ENCODE peak calls at places on chromosomes 7 and 10, in eight cellular contexts. K is astrocyte of the spinal cord, R is dorsolateral prefrontal cortex, I is lung, G is heart right ventricle, A is stomach, U is lower lobe of right lung, C is BE2C. X is an unnamed sample.

GRCh38 chr7:115116773-115117715 is 195.2 kb downstream of the MDFIC start:
- DNase-seq in U (no peak), G (no peak), C (no peak), I (no peak), R (no peak), A (no peak), K (no peak), X (no peak)

GRCh38 chr10:86232646-86233045 is 133.9 kb downstream of the GRID1 start:
- DNase-seq in I (no peak), R (no peak), G (no peak), K (no peak), U (no peak), A (no peak), C (no peak), X (no peak)

GRCh38 chr7:2660359-2661095 is 27.5 kb upstream of the AMZ1 start:
- DNase-seq in A (no peak), U (no peak), C (peak; percentile 63), G (no peak), R (no peak), K (no peak), I (no peak), X (no peak)

GRCh38 chr10:61919646-61920215 is 18.2 kb downstream of the ARID5B start:
- DNase-seq in G (no peak), C (no peak), K (no peak), I (no peak), A (no peak), U (no peak), R (no peak), X (no peak)

GRCh38 chr10:6385683-6386082 is 183.0 kb downstream of the PFKFB3 start:
- DNase-seq in U (no peak), C (no peak), I (no peak), R (no peak), A (no peak), G (no peak), K (no peak), X (peak; percentile 71)

GRCh38 chr10:18607503-18607902 is 43.9 kb downstream of the NSUN6 start:
- DNase-seq in U (no peak), C (peak; percentile 78), A (peak; percentile 38), R (peak; percentile 22), G (peak; percentile 54), K (peak; percentile 87), I (no peak), X (peak; percentile 89)

GRCh38 chr7:14351167-14351566 is 361.7 kb upstream of the ETV1 start:
- DNase-seq in R (no peak), K (no peak), G (peak; percentile 6), C (peak; percentile 31), U (no peak), I (no peak), A (no peak), X (no peak)

GRCh38 chr10:113386005-113386404 is 166.8 kb upstream of the HABP2 start:
- DNase-seq in G (no peak), U (no peak), I (no peak), R (no peak), K (no peak), A (no peak), C (no peak), X (peak; percentile 72)

GRCh38 chr7:45146531-45147379 is 10.8 kb upstream of the RAMP3 start:
- DNase-seq in U (no peak), I (no peak), K (no peak), A (no peak), C (no peak), R (no peak), G (no peak), X (no peak)

GRCh38 chr10:12603766-12604470 is 254.6 kb downstream of the CAMK1D start:
- DNase-seq in A (no peak), U (no peak), C (no peak), G (no peak), I (no peak), K (no peak), R (no peak), X (no peak)

GRCh38 chr7:105565190-105565589 is 16.1 kb downstream of the EFCAB10 start:
- DNase-seq in U (no peak), R (no peak), C (no peak), I (no peak), G (no peak), K (no peak), A (no peak), X (no peak)

GRCh38 chr10:27822286-27822685 is 76.7 kb upstream of the MKX start:
- DNase-seq in K (no peak), C (no peak), I (no peak), G (no peak), U (no peak), A (no peak), R (no peak), X (no peak)

GRCh38 chr7:35848728-35849127 is 47.9 kb downstream of the SEPTIN7 start:
- DNase-seq in U (no peak), A (no peak), G (no peak), K (no peak), C (no peak), R (no peak), I (no peak), X (no peak)

GRCh38 chr10:4546500-4546899 is 279.5 kb upstream of the AKR1E2 start:
- DNase-seq in K (peak; percentile 91), A (no peak), C (no peak), G (no peak), I (no peak), R (no peak), U (no peak), X (peak; percentile 49)

GRCh38 chr7:106346678-106347217 is 62.0 kb upstream of the NAMPT start:
- DNase-seq in I (no peak), U (no peak), K (peak; percentile 94), A (no peak), C (no peak), G (no peak), R (no peak), X (peak; percentile 94)

GRCh38 chr10:21849624-21850023 is 153.9 kb downstream of the DNAJC1 start:
- DNase-seq in K (no peak), I (no peak), U (no peak), C (no peak), A (no peak), G (no peak), R (no peak), X (no peak)

GRCh38 chr7:50632561-50633413 is 67.6 kb upstream of the DDC start:
- DNase-seq in A (peak; percentile 62), I (peak; percentile 42), G (no peak), K (peak; percentile 35), R (no peak), U (no peak), C (peak; percentile 57), X (peak; percentile 63)

GRCh38 chr10:123573236-123574147 is 92.7 kb upstream of the GPR26 start:
- DNase-seq in R (no peak), U (peak; percentile 67), I (peak; percentile 61), C (peak; percentile 71), K (no peak), G (no peak), A (peak; percentile 68), X (peak; percentile 82)

GRCh38 chr7:120867932-120868331 is 10.0 kb upstream of the TSPAN12 start:
- DNase-seq in G (no peak), U (no peak), I (no peak), R (no peak), C (no peak), K (no peak), A (no peak), X (peak; percentile 49)

GRCh38 chr7:107479303-107479702 is 9.4 kb downstream of the GPR22 start:
- DNase-seq in C (no peak), I (no peak), A (no peak), K (no peak), R (no peak), U (no peak), G (no peak), X (no peak)

GRCh38 chr10:112389147-112389822 is 15.4 kb downstream of the ACSL5 start:
- DNase-seq in C (no peak), U (no peak), G (peak; percentile 35), K (peak; percentile 35), A (peak; percentile 41), R (no peak), I (peak; percentile 72), X (peak; percentile 73)

GRCh38 chr7:1421946-1422345 is 37.3 kb downstream of the MICALL2 start:
- DNase-seq in C (no peak), R (no peak), A (no peak), U (no peak), I (no peak), K (no peak), G (no peak), X (no peak)

GRCh38 chr10:72068901-72069446 is 19.4 kb downstream of the SPOCK2 start:
- DNase-seq in U (no peak), I (no peak), G (no peak), C (no peak), A (no peak), K (no peak), R (no peak), X (peak; percentile 38)

GRCh38 chr7:157007470-157008066 is 2.9 kb downstream of the MNX1 start:
- DNase-seq in U (no peak), C (no peak), A (peak; percentile 57), R (no peak), K (no peak), I (no peak), G (no peak), X (no peak)

GRCh38 chr7:155161690-155162089 is 91.6 kb downstream of the HTR5A start:
- DNase-seq in K (no peak), I (no peak), R (no peak), A (no peak), G (no peak), C (no peak), U (no peak), X (no peak)
- H3K4me3 ChIP-seq in K (no peak overlapping the region), I (no peak overlapping the region), R (no peak overlapping the region), A (no peak overlapping the region), G (no peak overlapping the region), C (no peak overlapping the region), U (no peak overlapping the region), X (no peak overlapping the region)

DNA sequence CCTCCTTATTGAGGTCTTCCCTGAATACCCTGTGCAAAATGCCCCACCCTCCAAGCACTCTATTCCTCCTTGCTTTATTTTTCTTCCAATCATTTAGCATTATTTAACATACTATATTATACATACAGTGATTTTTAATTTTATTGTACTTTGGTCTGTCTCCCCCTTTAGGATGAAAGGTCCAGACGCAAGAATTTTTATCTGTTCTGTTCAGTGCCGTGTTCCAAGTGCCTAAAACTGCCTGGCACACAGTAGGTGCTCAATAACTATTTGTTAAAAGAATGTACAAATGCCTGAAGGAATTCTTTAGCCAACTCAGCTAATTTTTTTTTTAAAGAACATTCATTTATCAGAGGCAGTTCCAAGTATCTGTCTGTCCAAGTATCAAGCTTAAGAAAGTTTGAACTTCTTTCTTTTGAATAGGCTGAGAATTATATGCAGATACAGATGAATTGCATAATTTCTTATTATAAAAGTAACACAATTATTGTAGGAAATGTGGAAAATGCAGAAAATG is 34.1 kb upstream of the SLC25A13 start:
- DNase-seq in U (no peak), I (no peak), R (no peak), K (no peak), C (no peak), A (no peak), G (no peak), X (no peak)
- TF ChIP-seq CTCF in U (no peak), I (no peak), R (no peak), K (peak; percentile 3), C (no peak), A (no peak), G (no peak), X (no peak)

GRCh38 chr7:65749518-65749917 is 123.4 kb upstream of the VKORC1L1 start:
- DNase-seq in U (no peak), R (no peak), K (no peak), I (no peak), A (no peak), G (no peak), C (no peak), X (no peak)
- H3K4me3 ChIP-seq in U (no peak overlapping the region), R (no peak overlapping the region), K (no peak overlapping the region), I (no peak overlapping the region), A (no peak overlapping the region), G (no peak overlapping the region), C (no peak overlapping the region), X (no peak overlapping the region)

GRCh38 chr7:36855330-36855729 is 131.0 kb upstream of the AOAH start:
- DNase-seq in I (no peak), U (no peak), G (no peak), R (no peak), A (no peak), K (no peak), C (no peak), X (peak; percentile 99)
- TF ChIP-seq CTCF in I (no peak), U (no peak), G (no peak), R (no peak), A (no peak), K (no peak), C (no peak), X (no peak)

X was measured in epithelial cell of esophagus.